ENCODE peak calls at places on chromosomes 2 and 18, in four cellular contexts. D, N, E and I are unnamed samples.
A peak's percentile ranks its signal among the peaks of the same experiment; 100 is the strongest.

GRCh38 chr2:27051902-27052645 is 606 bp downstream of the AGBL5 start:
- DNase-seq in D (peak; percentile 71), N (no peak), E (no peak), I (no peak)

GRCh38 chr2:73886357-73886756 is 6.5 kb upstream of the ACTG2 start:
- DNase-seq in D (no peak), N (no peak), E (no peak), I (no peak)

GRCh38 chr18:74498712-74499629 is 2.8 kb downstream of the CNDP2 start:
- DNase-seq in D (no peak), N (no peak), E (peak; percentile 31), I (peak; percentile 56)

GRCh38 chr18:58451115-58451971 is 177.5 kb downstream of the ALPK2 start:
- DNase-seq in D (no peak), N (no peak), E (no peak), I (no peak)

GRCh38 chr2:148546270-148546669 is 98.3 kb upstream of the EPC2 start:
- DNase-seq in D (no peak), N (no peak), E (no peak), I (no peak)

GRCh38 chr2:10222-10875 is 36.0 kb downstream of the FAM110C start:
- DNase-seq in D (no peak), N (no peak), E (no peak), I (no peak)

GRCh38 chr2:222655406-222655747 is 515 bp downstream of the FARSB start:
- DNase-seq in D (no peak), N (no peak), E (peak; percentile 18), I (no peak)

GRCh38 chr2:43238813-43239212 is 12.4 kb upstream of the ZFP36L2 start:
- DNase-seq in D (no peak), N (no peak), E (no peak), I (no peak)

GRCh38 chr2:138811454-138811853 is 31.3 kb upstream of the NXPH2 start:
- DNase-seq in D (no peak), N (no peak), E (no peak), I (no peak)

GRCh38 chr2:105117565-105117964 is 79.7 kb downstream of the MRPS9 start:
- DNase-seq in D (no peak), N (no peak), E (no peak), I (no peak)

GRCh38 chr2:112646791-112647720 is 1.3 kb downstream of the SLC20A1 start:
- DNase-seq in D (no peak), N (no peak), E (peak; percentile 28), I (no peak)

GRCh38 chr2:16394072-16394985 is 271.3 kb downstream of the CYRIA start:
- DNase-seq in D (no peak), N (peak; percentile 39), E (no peak), I (no peak)

GRCh38 chr18:56992777-56993176 is 154.1 kb upstream of the BOD1L2 start:
- DNase-seq in D (no peak), N (no peak), E (no peak), I (no peak)

GRCh38 chr2:168245074-168245825 is 2.1 kb downstream of the STK39 start:
- DNase-seq in D (no peak), N (no peak), E (no peak), I (no peak)

GRCh38 chr2:38155-38554 is 8.2 kb downstream of the FAM110C start:
- DNase-seq in D (no peak), N (no peak), E (no peak), I (no peak)

GRCh38 chr18:49456794-49457193 is 3.7 kb downstream of the DYM start:
- DNase-seq in D (no peak), N (no peak), E (no peak), I (no peak)

GRCh38 chr2:120678251-120678650 is 57.4 kb upstream of the GLI2 start:
- DNase-seq in D (no peak), N (no peak), E (no peak), I (no peak)

GRCh38 chr2:101823347-101823791 is 125.9 kb downstream of the MAP4K4 start:
- DNase-seq in D (peak; percentile 71), N (peak; percentile 71), E (peak; percentile 56), I (no peak)

GRCh38 chr18:77131652-77132368 is 773 bp downstream of the MBP start:
- DNase-seq in D (peak; percentile 39), N (no peak), E (no peak), I (no peak)

GRCh38 chr18:77132369-77133050 is at the start of gene MBP:
- DNase-seq in D (peak; percentile 79), N (no peak), E (no peak), I (no peak)

GRCh38 chr18:77129150-77129551 is 3.4 kb downstream of the MBP start:
- DNase-seq in D (no peak), N (no peak), E (no peak), I (no peak)

GRCh38 chr18:77130229-77131099 is 2.1 kb downstream of the MBP start:
- DNase-seq in D (no peak), N (no peak), E (no peak), I (no peak)

DNA sequence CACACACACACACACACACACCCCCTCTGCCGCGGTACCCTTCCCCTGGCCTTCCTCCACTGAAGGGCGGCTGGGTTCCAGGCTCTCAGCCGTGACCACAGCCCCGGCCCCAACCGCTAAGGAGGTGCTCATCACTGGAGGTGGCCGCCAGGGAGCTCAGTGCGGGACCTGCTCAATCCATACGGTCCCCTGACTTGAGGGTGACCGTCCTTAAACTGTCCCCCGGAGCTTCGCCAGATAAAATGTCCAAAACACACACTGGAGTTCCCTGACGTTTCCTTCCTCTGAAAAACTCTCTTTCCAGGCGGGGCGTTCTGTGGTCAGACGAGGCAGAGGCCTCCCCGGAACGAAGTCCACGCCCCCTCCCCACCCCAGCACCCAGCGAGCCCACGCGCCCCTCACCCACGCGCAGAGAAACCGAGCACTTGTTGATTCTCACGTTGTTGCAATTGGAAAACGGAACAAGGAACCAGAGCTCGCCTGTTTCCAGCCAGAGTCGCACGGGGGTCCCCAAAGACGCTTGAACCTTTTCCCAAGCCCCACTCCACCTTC is 1.4 kb downstream of the MBP start:
- DNase-seq in D (no peak), N (no peak), E (no peak), I (no peak)
- TF ChIP-seq TCF7 in D (no peak), N (no peak), E (no peak), I (no peak)

DNA sequence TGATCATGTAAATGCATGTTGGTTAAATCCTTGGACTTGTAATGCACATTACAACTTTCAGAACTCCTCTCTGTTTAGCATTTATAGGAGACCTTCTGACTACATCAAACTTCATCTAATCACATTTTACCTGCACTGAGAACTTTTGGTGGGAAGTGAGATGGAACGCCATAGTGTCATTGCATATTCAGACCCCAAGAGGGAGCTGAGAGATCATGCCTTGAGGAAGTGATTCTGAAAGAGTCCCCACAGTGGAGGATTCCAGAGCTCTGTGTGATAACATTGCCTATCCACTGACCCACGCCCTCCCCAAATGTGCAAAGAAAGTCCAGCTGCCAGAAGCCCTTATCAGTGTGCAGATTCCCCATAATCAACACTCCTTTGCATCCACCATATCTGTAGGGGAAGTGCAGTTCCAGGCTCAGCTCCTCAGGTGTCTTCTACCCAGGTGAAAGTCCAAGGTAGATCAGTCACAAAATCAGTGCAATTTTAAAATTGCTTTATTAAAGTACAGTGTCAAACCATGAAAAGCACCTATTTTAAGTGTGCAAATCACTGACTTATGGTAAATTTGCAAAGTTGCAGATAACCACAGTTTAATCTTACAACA is 212.4 kb downstream of the RPIA start:
- DNase-seq in D (no peak), N (peak; percentile 58), E (peak; percentile 51), I (no peak)
- TF ChIP-seq TCF7 in D (no peak), N (no peak), E (no peak), I (no peak)

GRCh38 chr2:9637330-9637729 is 6.5 kb upstream of the YWHAQ start:
- DNase-seq in D (no peak), N (peak; percentile 62), E (no peak), I (no peak)

GRCh38 chr2:9639740-9640337 is 9.0 kb upstream of the YWHAQ start:
- DNase-seq in D (no peak), N (no peak), E (no peak), I (no peak)

GRCh38 chr2:9639000-9639602 is 8.3 kb upstream of the YWHAQ start:
- DNase-seq in D (no peak), N (no peak), E (no peak), I (no peak)

GRCh38 chr2:9640403-9641104 is 9.8 kb upstream of the YWHAQ start:
- DNase-seq in D (no peak), N (no peak), E (no peak), I (no peak)

GRCh38 chr2:9638532-9638931 is 7.7 kb upstream of the YWHAQ start:
- DNase-seq in D (no peak), N (peak; percentile 62), E (peak; percentile 58), I (no peak)
- TF ChIP-seq TCF7 in D (no peak), N (no peak), E (no peak), I (no peak)

GRCh38 chr18:46718501-46719341 is 38.1 kb downstream of the ST8SIA5 start:
- DNase-seq in D (no peak), N (no peak), E (no peak), I (no peak)
- TF ChIP-seq TCF7 in D (no peak), N (no peak), E (no peak), I (no peak)

GRCh38 chr2:48347712-48348111 is 182.2 kb upstream of the STON1 start:
- DNase-seq in D (no peak), N (peak; percentile 21), E (no peak), I (no peak)
- TF ChIP-seq TCF7 in D (no peak), N (no peak), E (no peak), I (no peak)

GRCh38 chr2:143087033-143087432 is 42.2 kb upstream of the ARHGAP15 start:
- DNase-seq in D (no peak), N (no peak), E (no peak), I (no peak)
- TF ChIP-seq TCF7 in D (no peak), N (no peak), E (no peak), I (no peak)

DNA sequence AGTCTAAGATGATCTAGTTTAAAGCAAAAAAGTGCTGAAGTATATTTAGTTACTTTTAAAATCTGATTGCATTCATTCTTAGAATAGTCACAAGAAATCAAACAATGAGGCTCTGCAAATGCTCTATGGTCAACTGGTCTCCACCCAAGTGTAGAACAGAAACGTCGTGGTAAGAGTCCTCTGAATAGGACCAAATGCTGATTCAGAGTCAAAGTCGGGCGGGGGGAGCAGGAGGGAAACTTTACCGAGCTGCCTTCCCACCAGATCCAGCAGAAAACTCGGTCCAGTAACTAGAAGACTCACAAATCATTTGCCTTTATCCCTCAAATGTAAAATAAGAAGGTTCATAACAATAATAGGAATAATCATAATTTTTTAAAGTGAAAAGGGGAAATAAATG is 46.2 kb upstream of the PXDN start:
- DNase-seq in D (no peak), N (no peak), E (no peak), I (no peak)
- TF ChIP-seq TCF7 in D (no peak), N (no peak), E (no peak), I (no peak)

GRCh38 chr2:219362524-219363164 is 25.1 kb downstream of the DNPEP start:
- DNase-seq in D (no peak), N (no peak), E (no peak), I (peak; percentile 34)
- TF ChIP-seq TCF7 in D (no peak), N (no peak), E (no peak), I (no peak)